ENCODE peak calls at places on chromosomes 11 and 22, in ten cellular contexts. P, T, I, M, C, X, V, O, R and Z are unnamed samples.

GRCh38 chr11:64502634-64503033 is 88.4 kb upstream of the SLC22A12 start:
- DNase-seq in P (no peak), T (no peak), I (no peak), M (no peak), C (no peak), X (no peak), V (no peak), O (no peak), R (no peak), Z (no peak)

GRCh38 chr11:56910785-56911184 is 77.9 kb upstream of the OR5AK2 start:
- DNase-seq in P (no peak), T (peak), I (no peak), M (no peak), C (no peak), X (no peak), V (no peak), O (peak), R (no peak), Z (no peak)

GRCh38 chr11:106202935-106203620 is 125.6 kb downstream of the AASDHPPT start:
- DNase-seq in P (no peak), T (no peak), I (no peak), M (no peak), C (no peak), X (no peak), V (no peak), O (no peak), R (no peak), Z (no peak)

GRCh38 chr11:15622231-15622890 is 507.6 kb downstream of the INSC start:
- DNase-seq in P (no peak), T (no peak), I (no peak), M (no peak), C (no peak), X (no peak), V (peak), O (no peak), R (no peak), Z (no peak)

GRCh38 chr11:64885367-64886286 is 7.2 kb upstream of the EHD1 start:
- DNase-seq in P (peak), T (no peak), I (no peak), M (peak), C (no peak), X (no peak), V (no peak), O (peak), R (no peak), Z (no peak)

GRCh38 chr22:44813416-44813815 is 61.0 kb downstream of the ARHGAP8 start:
- DNase-seq in P (no peak), T (no peak), I (no peak), M (no peak), C (no peak), X (no peak), V (no peak), O (no peak), R (no peak), Z (no peak)

GRCh38 chr22:44402196-44403111 is 89.7 kb upstream of the SHISAL1 start:
- DNase-seq in P (no peak), T (no peak), I (no peak), M (peak), C (no peak), X (no peak), V (no peak), O (no peak), R (no peak), Z (no peak)

GRCh38 chr11:133619973-133620372 is 87.7 kb upstream of the OPCML start:
- DNase-seq in P (no peak), T (no peak), I (no peak), M (no peak), C (no peak), X (peak), V (peak), O (no peak), R (no peak), Z (no peak)

GRCh38 chr22:20430641-20431519 is 6.7 kb downstream of the SCARF2 start:
- DNase-seq in P (no peak), T (peak), I (no peak), M (peak), C (no peak), X (peak), V (peak), O (no peak), R (peak), Z (no peak)

GRCh38 chr11:75351541-75352416 is at the start of gene ARRB1:
- DNase-seq in P (no peak), T (peak), I (peak), M (peak), C (no peak), X (peak), V (peak), O (peak), R (peak), Z (no peak)

GRCh38 chr22:23220485-23221350 is 40.4 kb downstream of the BCR start:
- DNase-seq in P (no peak), T (no peak), I (no peak), M (peak), C (no peak), X (no peak), V (no peak), O (peak), R (peak), Z (no peak)

GRCh38 chr11:74388678-74389327 is 9.4 kb downstream of the PGM2L1 start:
- DNase-seq in P (no peak), T (peak), I (peak), M (no peak), C (peak), X (peak), V (peak), O (peak), R (peak), Z (no peak)

GRCh38 chr22:35733742-35734516 is 16.3 kb downstream of the APOL5 start:
- DNase-seq in P (no peak), T (no peak), I (peak), M (no peak), C (no peak), X (no peak), V (no peak), O (no peak), R (no peak), Z (no peak)

GRCh38 chr11:7154881-7155344 is 66.1 kb downstream of the RBMXL2 start:
- DNase-seq in P (no peak), T (no peak), I (no peak), M (no peak), C (no peak), X (peak), V (no peak), O (peak), R (no peak), Z (no peak)

GRCh38 chr11:134514354-134514951 is 102.4 kb upstream of the B3GAT1 start:
- DNase-seq in P (no peak), T (no peak), I (no peak), M (peak), C (no peak), X (no peak), V (no peak), O (no peak), R (no peak), Z (no peak)

GRCh38 chr22:38205261-38206128 is 3.7 kb downstream of the MAFF start:
- DNase-seq in P (peak), T (no peak), I (peak), M (no peak), C (peak), X (peak), V (no peak), O (peak), R (peak), Z (no peak)

GRCh38 chr11:79117488-79117887 is 323.3 kb downstream of the TENM4 start:
- DNase-seq in P (no peak), T (no peak), I (no peak), M (no peak), C (no peak), X (no peak), V (no peak), O (no peak), R (no peak), Z (no peak)

GRCh38 chr11:112320668-112321067 is 60.0 kb upstream of the PLET1 start:
- DNase-seq in P (peak), T (no peak), I (peak), M (no peak), C (peak), X (peak), V (no peak), O (peak), R (peak), Z (peak)

GRCh38 chr11:45146072-45147016 is at the start of gene PRDM11:
- DNase-seq in P (peak), T (peak), I (no peak), M (peak), C (peak), X (peak), V (peak), O (peak), R (peak), Z (no peak)

GRCh38 chr11:71450507-71450906 is 2.3 kb upstream of the DHCR7 start:
- DNase-seq in P (no peak), T (no peak), I (no peak), M (no peak), C (no peak), X (no peak), V (no peak), O (no peak), R (no peak), Z (no peak)

GRCh38 chr11:110337570-110338193 is 41.3 kb upstream of the RDX start:
- DNase-seq in P (no peak), T (no peak), I (no peak), M (no peak), C (no peak), X (no peak), V (no peak), O (peak), R (no peak), Z (no peak)

GRCh38 chr11:78011301-78011700 is 11.8 kb downstream of the KCTD14 start:
- DNase-seq in P (no peak), T (no peak), I (no peak), M (no peak), C (no peak), X (no peak), V (no peak), O (no peak), R (no peak), Z (no peak)

GRCh38 chr11:101456812-101457211 is 127.0 kb downstream of the TRPC6 start:
- DNase-seq in P (no peak), T (no peak), I (no peak), M (no peak), C (no peak), X (no peak), V (no peak), O (peak), R (no peak), Z (no peak)

GRCh38 chr11:118659956-118660645 is 19.3 kb downstream of the TREH start:
- DNase-seq in P (no peak), T (no peak), I (no peak), M (no peak), C (no peak), X (no peak), V (no peak), O (no peak), R (no peak), Z (no peak)

GRCh38 chr22:17303840-17304779 is 65.2 kb upstream of the CECR2 start:
- DNase-seq in P (no peak), T (no peak), I (no peak), M (peak), C (no peak), X (no peak), V (no peak), O (no peak), R (peak), Z (no peak)

GRCh38 chr22:27473533-27473932 is 328.0 kb downstream of the MN1 start:
- DNase-seq in P (no peak), T (no peak), I (no peak), M (no peak), C (no peak), X (no peak), V (no peak), O (no peak), R (no peak), Z (no peak)

GRCh38 chr22:47287516-47287915 is 525.1 kb downstream of the TBC1D22A start:
- DNase-seq in P (no peak), T (no peak), I (no peak), M (no peak), C (no peak), X (no peak), V (no peak), O (no peak), R (no peak), Z (no peak)

GRCh38 chr11:68300076-68300830 is 12.1 kb upstream of the LRP5 start:
- DNase-seq in P (no peak), T (no peak), I (no peak), M (peak), C (no peak), X (no peak), V (no peak), O (no peak), R (no peak), Z (no peak)

GRCh38 chr11:85827768-85828639 is 17.1 kb upstream of the SYTL2 start:
- DNase-seq in P (peak), T (peak), I (no peak), M (no peak), C (peak), X (peak), V (no peak), O (peak), R (no peak), Z (peak)

GRCh38 chr11:69010361-69010891 is 2.6 kb downstream of the MRGPRF start:
- DNase-seq in P (no peak), T (no peak), I (no peak), M (peak), C (no peak), X (no peak), V (no peak), O (no peak), R (no peak), Z (no peak)

GRCh38 chr11:5384335-5384734 is 723 bp downstream of the OR51M1 start:
- DNase-seq in P (no peak), T (no peak), I (no peak), M (no peak), C (no peak), X (no peak), V (peak), O (no peak), R (no peak), Z (no peak)

GRCh38 chr11:114197799-114198500 is 98.2 kb upstream of the NNMT start:
- DNase-seq in P (peak), T (no peak), I (no peak), M (peak), C (peak), X (no peak), V (no peak), O (peak), R (peak), Z (no peak)
- TF ChIP-seq CTCF in P (no peak), T (no peak), I (no peak), M (no peak), C (no peak), X (no peak), V (no peak), O (no peak), R (no peak), Z (no peak)

DNA sequence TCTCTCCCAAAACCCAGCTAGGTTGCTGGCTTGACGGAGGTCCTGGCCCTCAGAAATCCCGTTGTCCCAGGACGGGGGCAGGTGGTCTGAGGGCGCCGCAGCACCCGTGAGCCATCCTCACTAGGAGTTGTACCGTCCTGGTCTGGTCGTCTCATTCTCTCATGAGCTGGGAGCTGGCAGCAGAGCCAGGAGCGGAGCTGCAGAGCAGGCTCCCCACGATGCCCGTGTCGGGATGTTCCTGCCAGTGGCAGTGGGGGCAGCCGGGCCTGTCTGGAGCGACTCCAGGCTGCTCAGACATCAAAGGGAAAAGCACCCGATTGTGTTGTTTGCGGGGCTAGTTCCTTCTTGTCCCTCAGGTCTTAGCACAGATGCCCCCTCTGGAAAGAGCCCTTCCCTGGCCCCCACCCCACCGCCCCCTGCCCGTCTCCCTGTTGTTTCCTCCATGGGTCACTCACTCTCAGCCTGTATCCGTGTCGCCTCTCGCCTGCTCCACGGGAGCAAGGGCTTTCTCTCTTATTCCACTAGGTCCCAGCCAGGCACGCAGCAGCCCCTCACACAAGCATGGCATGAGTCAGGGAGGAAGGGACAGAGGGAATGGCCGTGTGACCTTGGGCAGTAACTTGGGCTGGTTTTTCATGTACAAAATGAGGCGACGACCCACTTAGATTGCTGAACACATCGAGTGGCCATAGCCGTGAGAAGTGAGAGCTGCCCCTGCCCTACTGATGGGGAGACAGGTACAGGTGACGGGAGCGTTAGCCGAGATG is 23.2 kb upstream of the MGAT3 start:
- DNase-seq in P (no peak), T (no peak), I (no peak), M (no peak), C (no peak), X (no peak), V (no peak), O (no peak), R (no peak), Z (no peak)
- H3K4me3 ChIP-seq in P (no peak), T (no peak), I (no peak), M (no peak), C (no peak), X (no peak), V (no peak), O (no peak), R (no peak), Z (no peak)

GRCh38 chr11:1425006-1425405 is 35.3 kb downstream of the BRSK2 start:
- DNase-seq in P (no peak), T (no peak), I (no peak), M (no peak), C (no peak), X (no peak), V (no peak), O (no peak), R (no peak), Z (no peak)
- TF ChIP-seq CTCF in P (no peak), T (no peak), I (no peak), M (no peak), C (no peak), X (no peak), V (no peak), O (no peak), R (no peak), Z (no peak)

DNA sequence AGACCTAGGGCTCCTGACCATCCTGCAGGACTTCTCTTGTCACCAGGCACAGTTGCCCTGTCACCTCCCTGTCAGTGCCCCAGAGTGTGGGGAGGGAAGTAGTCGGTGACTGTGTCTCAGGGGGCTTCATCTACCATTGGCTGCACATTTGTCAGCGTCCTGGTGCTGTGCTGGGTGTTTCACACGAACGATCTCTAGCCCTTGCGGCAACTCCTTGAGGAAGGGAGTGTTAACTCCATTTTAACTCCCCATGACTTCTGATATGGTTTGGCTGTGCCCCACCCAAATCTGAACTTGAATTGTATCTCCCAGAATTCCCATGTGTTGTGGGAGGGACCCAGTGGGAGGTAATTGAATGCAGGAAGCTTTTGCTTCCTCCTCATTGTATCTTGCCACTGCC is 7.1 kb downstream of the TSKU start:
- DNase-seq in P (no peak), T (no peak), I (no peak), M (peak), C (no peak), X (no peak), V (no peak), O (no peak), R (peak), Z (no peak)
- H3K4me3 ChIP-seq in P (no peak), T (peak), I (no peak), M (no peak), C (no peak), X (no peak), V (no peak), O (no peak), R (no peak), Z (no peak)

GRCh38 chr11:46894961-46895360 is 23.4 kb downstream of the LRP4 start:
- DNase-seq in P (no peak), T (no peak), I (no peak), M (peak), C (no peak), X (no peak), V (no peak), O (no peak), R (no peak), Z (no peak)

GRCh38 chr11:46898396-46899095 is 19.8 kb downstream of the LRP4 start:
- DNase-seq in P (no peak), T (no peak), I (no peak), M (no peak), C (no peak), X (no peak), V (no peak), O (no peak), R (no peak), Z (no peak)

GRCh38 chr11:46895821-46896220 is 22.5 kb downstream of the LRP4 start:
- DNase-seq in P (no peak), T (no peak), I (no peak), M (peak), C (no peak), X (no peak), V (no peak), O (no peak), R (peak), Z (no peak)

GRCh38 chr11:46894506-46894905 is 23.8 kb downstream of the LRP4 start:
- DNase-seq in P (no peak), T (no peak), I (no peak), M (no peak), C (no peak), X (no peak), V (no peak), O (no peak), R (no peak), Z (no peak)

DNA sequence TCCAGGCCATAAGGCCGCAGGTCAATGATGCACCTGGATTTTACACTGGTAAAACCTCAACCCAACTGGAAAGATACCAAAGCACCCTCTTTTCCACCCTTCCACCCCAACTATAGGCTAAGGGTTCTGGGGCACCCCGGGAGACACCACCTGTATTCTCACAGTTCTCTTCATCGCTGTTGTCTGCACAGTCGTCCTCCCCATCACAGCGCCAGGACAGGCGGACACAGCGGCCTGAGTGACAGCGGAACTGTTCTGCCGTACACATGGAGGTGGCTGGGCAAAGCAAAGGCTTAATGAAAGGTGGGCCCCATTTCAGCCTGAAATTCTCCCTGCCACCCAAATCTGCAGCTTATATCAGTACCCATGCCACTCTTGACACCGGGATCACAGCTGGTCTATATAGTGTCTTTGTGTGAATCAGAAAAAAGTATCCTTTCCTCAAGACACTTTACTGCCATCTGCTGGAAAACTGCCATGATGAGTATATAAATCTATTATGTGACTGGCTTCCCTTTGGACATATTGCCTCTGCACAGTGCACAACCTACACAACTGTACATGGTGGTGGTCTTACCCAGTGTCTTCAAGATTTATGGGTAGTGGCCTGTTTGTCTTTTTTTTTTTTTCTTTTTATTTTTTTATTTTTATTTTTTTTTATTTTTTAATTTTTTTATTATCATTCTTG is 21.5 kb downstream of the LRP4 start:
- DNase-seq in P (no peak), T (peak), I (no peak), M (no peak), C (no peak), X (peak), V (peak), O (peak), R (no peak), Z (no peak)
- TF ChIP-seq CTCF in P (peak), T (peak), I (no peak), M (no peak), C (no peak), X (peak), V (peak), O (peak), R (peak), Z (peak)